ENCODE peak calls at places on chromosomes 12 and 14, in eight cellular contexts. R, F, G, O, B, P, J and W are unnamed samples.

GRCh38 chr14:75982724-75983358 is 1.0 kb upstream of the TGFB3 start:
- DNase-seq in R (peak), F (no peak), G (no peak), O (no peak), B (no peak), P (no peak), J (no peak), W (no peak)

GRCh38 chr12:86727151-86727550 is 471.0 kb upstream of the MGAT4C start:
- DNase-seq in R (no peak), F (no peak), G (peak), O (no peak), B (no peak), P (no peak), J (peak), W (no peak)

GRCh38 chr12:11749943-11750690 is 100.6 kb downstream of the ETV6 start:
- DNase-seq in R (no peak), F (no peak), G (no peak), O (no peak), B (no peak), P (no peak), J (no peak), W (no peak)

GRCh38 chr14:29927596-29928341 is at the start of gene PRKD1:
- DNase-seq in R (peak), F (no peak), G (no peak), O (peak), B (no peak), P (no peak), J (peak), W (peak)

GRCh38 chr14:104654119-104654518 is 35.3 kb upstream of the INF2 start:
- DNase-seq in R (no peak), F (no peak), G (no peak), O (no peak), B (no peak), P (no peak), J (no peak), W (no peak)

GRCh38 chr14:27026097-27026496 is 428.3 kb upstream of the NOVA1 start:
- DNase-seq in R (no peak), F (no peak), G (no peak), O (no peak), B (no peak), P (no peak), J (no peak), W (no peak)

GRCh38 chr12:98901189-98901588 is 256.1 kb downstream of the APAF1 start:
- DNase-seq in R (no peak), F (no peak), G (no peak), O (no peak), B (no peak), P (no peak), J (no peak), W (no peak)

GRCh38 chr12:113196582-113196981 is 11.1 kb downstream of the RITA1 start:
- DNase-seq in R (no peak), F (no peak), G (no peak), O (no peak), B (no peak), P (no peak), J (no peak), W (no peak)

GRCh38 chr14:89621009-89621421 is 204.0 kb upstream of the FOXN3 start:
- DNase-seq in R (no peak), F (peak), G (no peak), O (no peak), B (peak), P (no peak), J (no peak), W (no peak)